ENCODE peak calls at places on chromosomes 1 and 21, in seven cellular contexts. F, H, A, C, P, T and L are unnamed samples.

GRCh38 chr21:36004441-36004840 is 55.9 kb downstream of the SETD4 start:
- DNase-seq in F (no peak), H (no peak), A (no peak), C (no peak), P (peak; percentile 18), T (peak; percentile 71), L (no peak)

GRCh38 chr1:116228501-116228900 is 117.3 kb downstream of the MAB21L3 start:
- DNase-seq in F (no peak), H (no peak), A (no peak), C (no peak), P (no peak), T (no peak), L (no peak)

GRCh38 chr1:203280061-203280460 is 25.3 kb upstream of the BTG2 start:
- DNase-seq in F (no peak), H (peak; percentile 9), A (no peak), C (no peak), P (peak; percentile 77), T (no peak), L (no peak)

GRCh38 chr21:43768868-43769167 is 7.3 kb downstream of the CSTB start:
- DNase-seq in F (no peak), H (peak; percentile 88), A (no peak), C (no peak), P (no peak), T (no peak), L (no peak)

GRCh38 chr1:229694053-229694693 is 68.1 kb downstream of the URB2 start:
- DNase-seq in F (peak; percentile 59), H (peak; percentile 69), A (no peak), C (no peak), P (peak; percentile 90), T (peak; percentile 79), L (peak; percentile 77)

GRCh38 chr1:25178917-25179571 is 53.3 kb downstream of the SYF2 start:
- DNase-seq in F (no peak), H (no peak), A (no peak), C (no peak), P (peak; percentile 60), T (no peak), L (no peak)

GRCh38 chr1:30250338-30251022 is 472.9 kb downstream of the MATN1 start:
- DNase-seq in F (no peak), H (no peak), A (no peak), C (no peak), P (no peak), T (no peak), L (no peak)

GRCh38 chr21:44991538-44992483 is 52.0 kb downstream of the SLX9 start:
- DNase-seq in F (peak; percentile 50), H (no peak), A (no peak), C (no peak), P (no peak), T (no peak), L (no peak)

GRCh38 chr1:150262388-150263320 is 5.1 kb downstream of the CA14 start:
- DNase-seq in F (no peak), H (no peak), A (no peak), C (no peak), P (no peak), T (no peak), L (no peak)

GRCh38 chr1:83857108-83857507 is 141.8 kb downstream of the TTLL7 start:
- DNase-seq in F (no peak), H (no peak), A (no peak), C (no peak), P (no peak), T (peak; percentile 51), L (peak; percentile 31)

GRCh38 chr1:17736625-17737024 is 18.5 kb upstream of the ACTL8 start:
- DNase-seq in F (no peak), H (peak; percentile 29), A (no peak), C (no peak), P (no peak), T (no peak), L (no peak)

GRCh38 chr1:161273402-161273801 is 14.9 kb downstream of the PCP4L1 start:
- DNase-seq in F (no peak), H (no peak), A (no peak), C (no peak), P (no peak), T (peak; percentile 10), L (no peak)

GRCh38 chr1:115978292-115978941 is 2.1 kb downstream of the SLC22A15 start:
- DNase-seq in F (no peak), H (no peak), A (no peak), C (no peak), P (no peak), T (no peak), L (no peak)

GRCh38 chr1:2445823-2446215 is 30.3 kb upstream of the PLCH2 start:
- DNase-seq in F (no peak), H (no peak), A (no peak), C (no peak), P (no peak), T (no peak), L (no peak)

GRCh38 chr1:71600023-71600422 is 519.2 kb upstream of the ZRANB2 start:
- DNase-seq in F (no peak), H (no peak), A (no peak), C (no peak), P (no peak), T (no peak), L (no peak)